ENCODE peak calls at places on chromosomes 12 and 14, in five cellular contexts. F, D, O, I and W are unnamed samples.

GRCh38 chr14:36281309-36281708 is 39.1 kb downstream of the MBIP start:
- DNase-seq in O (no peak), D (peak), F (no peak), I (no peak), W (no peak)

GRCh38 chr12:132108211-132108832 is 35.8 kb downstream of the DDX51 start:
- DNase-seq in I (no peak), O (no peak), D (peak), F (no peak), W (no peak)

GRCh38 chr12:92550234-92550633 is 152.6 kb upstream of the PLEKHG7 start:
- DNase-seq in I (no peak), F (no peak), D (no peak), O (no peak), W (no peak)

GRCh38 chr14:54902143-54902520 is 494 bp downstream of the GCH1 start:
- DNase-seq in F (peak), D (peak), O (no peak), I (peak), W (peak)

GRCh38 chr14:49921401-49921800 is 28.5 kb downstream of the ARF6 start:
- DNase-seq in D (no peak), I (no peak), O (no peak), F (no peak), W (no peak)

GRCh38 chr12:130665753-130666152 is 50.3 kb downstream of the RIMBP2 start:
- DNase-seq in O (no peak), I (no peak), D (no peak), F (no peak), W (no peak)

GRCh38 chr12:87953257-87953860 is 75.8 kb downstream of the C12orf50 start:
- DNase-seq in F (peak), I (peak), D (no peak), O (peak), W (no peak)

GRCh38 chr14:100677152-100677924 is 49.4 kb upstream of the DLK1 start:
- DNase-seq in O (peak), I (no peak), D (no peak), F (no peak), W (no peak)

GRCh38 chr12:92553389-92553788 is 149.4 kb upstream of the PLEKHG7 start:
- DNase-seq in I (no peak), F (peak), O (no peak), D (no peak), W (no peak)

GRCh38 chr14:83170165-83170564 is 1636.5 kb upstream of the SEL1L start:
- DNase-seq in F (no peak), D (no peak), O (no peak), I (no peak), W (no peak)

GRCh38 chr12:76536546-76536945 is 23.0 kb downstream of the OSBPL8 start:
- DNase-seq in O (no peak), D (no peak), I (no peak), F (no peak), W (no peak)

GRCh38 chr12:114690267-114691135 is 6.5 kb upstream of the TBX3 start:
- DNase-seq in F (no peak), I (no peak), D (no peak), O (no peak), W (no peak)

GRCh38 chr12:106145539-106146447 is 7.0 kb upstream of the NUAK1 start:
- DNase-seq in F (no peak), O (no peak), D (peak), I (no peak), W (no peak)

DNA sequence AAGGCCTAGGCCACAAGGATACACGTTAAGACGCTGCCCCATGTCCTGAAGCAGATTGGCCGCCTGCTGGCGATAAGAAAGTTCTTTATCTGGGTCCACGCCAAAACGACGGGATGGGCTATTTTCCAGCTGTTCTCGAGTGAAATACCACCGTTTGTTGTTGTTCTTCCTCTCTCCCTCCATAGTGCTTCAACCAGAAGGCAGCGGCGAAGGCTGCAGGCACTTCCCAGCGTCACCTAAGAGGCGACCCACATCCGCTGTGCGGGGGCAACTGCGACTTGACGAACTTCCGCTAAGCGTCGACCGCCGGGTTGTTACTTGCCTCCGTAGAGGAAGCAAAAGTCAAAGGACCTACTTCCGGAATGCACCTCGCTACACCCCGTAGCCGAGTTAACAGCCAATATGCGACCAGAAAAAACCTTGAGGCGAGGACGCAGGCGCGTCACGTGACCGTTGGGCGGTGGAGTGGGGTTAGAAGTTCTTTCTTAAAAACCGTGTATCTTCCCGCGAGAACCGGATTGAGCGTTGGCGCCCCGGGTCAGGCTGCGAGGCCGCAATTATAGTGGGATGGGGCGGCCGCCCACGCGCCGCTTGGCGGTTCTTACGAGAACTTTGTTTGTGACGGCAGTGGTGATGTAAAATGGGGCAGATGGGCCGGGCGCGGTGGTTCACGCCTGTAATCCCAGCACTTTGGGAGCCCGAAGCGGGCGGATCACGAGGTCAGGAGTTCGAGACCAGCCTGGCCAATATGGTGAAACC is at the start of gene CCNT1:
- DNase-seq in O (peak), D (peak), F (peak), I (peak), W (peak)
- TF ChIP-seq CTCF in O (peak), D (peak), F (peak), I (no peak), W (no peak)

GRCh38 chr14:103767306-103767894 is 51.8 kb downstream of the ZFYVE21 start:
- DNase-seq in D (no peak), O (no peak), I (no peak), F (no peak), W (no peak)

GRCh38 chr14:103772078-103772712 is 56.6 kb downstream of the ZFYVE21 start:
- DNase-seq in D (no peak), F (no peak), I (no peak), O (no peak), W (no peak)

GRCh38 chr14:103770500-103770899 is 54.9 kb downstream of the ZFYVE21 start:
- DNase-seq in O (no peak), D (no peak), I (no peak), F (no peak), W (no peak)

GRCh38 chr14:103775506-103775905 is 59.9 kb downstream of the ZFYVE21 start:
- DNase-seq in I (no peak), D (no peak), O (no peak), F (no peak), W (no peak)

GRCh38 chr14:103770902-103771301 is 55.3 kb downstream of the ZFYVE21 start:
- DNase-seq in O (no peak), F (peak), I (no peak), D (no peak), W (no peak)
- TF ChIP-seq CTCF in O (no peak), F (no peak), I (no peak), D (peak), W (no peak)

GRCh38 chr14:104264495-104265265 is 126.3 kb downstream of the KIF26A start:
- DNase-seq in F (no peak), D (peak), I (no peak), O (no peak), W (no peak)

GRCh38 chr14:104266643-104267575 is 128.5 kb downstream of the KIF26A start:
- DNase-seq in O (no peak), I (no peak), D (peak), F (no peak), W (no peak)

GRCh38 chr14:104262515-104263514 is 124.4 kb downstream of the KIF26A start:
- DNase-seq in D (peak), O (no peak), F (no peak), I (no peak), W (no peak)

GRCh38 chr14:104265918-104266642 is 127.7 kb downstream of the KIF26A start:
- DNase-seq in D (peak), I (no peak), O (no peak), F (no peak), W (no peak)

DNA sequence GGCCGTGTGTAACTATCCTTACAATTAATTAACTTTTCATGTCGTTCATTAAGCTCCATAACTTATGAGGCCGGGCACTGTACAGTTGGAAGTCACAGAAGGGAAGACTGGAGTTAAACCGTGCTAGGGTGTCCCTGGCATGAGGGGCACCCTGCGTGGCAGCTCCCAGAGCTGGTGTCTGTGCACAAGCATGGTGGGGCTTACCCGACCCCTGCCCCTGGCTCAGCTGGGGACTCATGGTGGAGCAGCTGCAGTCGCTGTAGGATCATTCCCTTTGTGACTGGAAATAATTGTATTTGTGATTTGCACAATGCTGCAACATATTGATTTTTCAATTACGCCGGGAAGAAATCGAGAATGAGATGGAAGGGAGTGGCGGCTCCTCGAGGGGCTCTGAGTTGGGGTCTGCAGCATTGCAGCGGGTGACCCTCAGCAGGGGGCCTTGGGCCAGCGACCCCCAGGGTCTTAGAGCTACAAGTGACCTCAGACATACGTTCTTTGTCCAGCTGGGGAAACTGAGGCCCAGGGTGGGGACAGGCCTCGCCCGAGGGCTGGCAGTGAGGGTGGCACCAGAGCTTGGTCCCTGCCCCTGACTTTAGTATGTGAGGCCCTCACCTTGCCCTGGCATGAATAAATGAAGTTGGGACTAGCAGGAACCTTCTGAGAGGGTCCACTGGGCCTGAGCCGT is 125.4 kb downstream of the KIF26A start:
- DNase-seq in I (no peak), F (no peak), D (peak), O (no peak), W (no peak)
- TF ChIP-seq CTCF in I (no peak), F (no peak), D (no peak), O (no peak), W (no peak)

GRCh38 chr12:127485528-127485927 is 781.4 kb upstream of the TMEM132C start:
- DNase-seq in I (no peak), F (peak), O (peak), D (no peak), W (no peak)
- TF ChIP-seq CTCF in I (no peak), F (peak), O (peak), D (peak), W (no peak)

GRCh38 chr12:104703372-104703771 is 246.6 kb downstream of the CHST11 start:
- DNase-seq in F (no peak), D (no peak), I (no peak), O (no peak), W (no peak)
- TF ChIP-seq CTCF in F (no peak), D (no peak), I (no peak), O (no peak), W (no peak)

GRCh38 chr12:68789144-68789878 is 18.7 kb upstream of the MDM2 start:
- DNase-seq in O (no peak), I (no peak), D (no peak), F (no peak), W (no peak)

GRCh38 chr12:68785823-68786222 is 22.2 kb upstream of the MDM2 start:
- DNase-seq in F (no peak), I (no peak), O (no peak), D (no peak), W (no peak)

GRCh38 chr12:68785358-68785757 is 22.6 kb upstream of the MDM2 start:
- DNase-seq in I (no peak), F (no peak), D (no peak), O (peak), W (no peak)

GRCh38 chr12:68788554-68789143 is 19.3 kb upstream of the MDM2 start:
- DNase-seq in D (no peak), I (no peak), O (no peak), F (no peak), W (no peak)

DNA sequence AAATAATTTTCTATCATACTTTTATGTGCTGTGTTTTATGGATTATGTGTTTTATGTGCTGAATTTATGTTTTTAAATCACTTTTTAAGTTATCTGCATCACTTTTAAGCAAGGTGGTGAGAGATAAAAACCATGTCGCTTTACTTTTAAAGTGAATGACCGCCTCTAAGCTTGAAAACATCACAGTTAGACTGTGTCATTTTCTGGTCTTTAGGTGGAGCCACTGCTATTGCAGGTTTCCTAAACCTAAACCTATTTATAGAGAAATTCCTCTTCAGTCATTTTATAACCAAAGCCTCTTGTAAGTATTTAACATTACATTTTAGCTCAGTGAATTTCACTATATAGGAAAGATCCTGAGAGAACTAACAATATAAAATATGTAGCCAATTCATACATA is 21.0 kb upstream of the MDM2 start:
- DNase-seq in F (peak), D (no peak), O (no peak), I (no peak), W (no peak)
- TF ChIP-seq CTCF in F (peak), D (peak), O (peak), I (no peak), W (no peak)

GRCh38 chr14:69852897-69853296 is 26.3 kb upstream of the SMOC1 start:
- DNase-seq in D (no peak), I (no peak), O (no peak), F (no peak), W (no peak)
- TF ChIP-seq CTCF in D (no peak), I (no peak), O (no peak), F (no peak), W (no peak)